ENCODE peak calls at places on chromosomes 7 and 10, in five cellular contexts. One of them, this sample, is unnamed. For H3K36me3, the result is how much of the 10 kb centered on the place peaks cover.

GRCh38 chr7:47453093-47454056 is 128.5 kb downstream of the TNS3 start:
- DNase-seq in brain microvascular endothelial cell: peak
- DNase-seq in aorta: peak
- DNase-seq in small intestine: peak
- DNase-seq in body of pancreas: peak
- DNase-seq in this sample: peak

GRCh38 chr10:66259836-66260235 is 666.0 kb upstream of the LRRTM3 start:
- DNase-seq in brain microvascular endothelial cell: no peak
- DNase-seq in body of pancreas: no peak
- DNase-seq in small intestine: no peak
- DNase-seq in aorta: no peak
- DNase-seq in this sample: no peak

GRCh38 chr7:1156782-1157535 is 3.0 kb downstream of the ZFAND2A start:
- DNase-seq in small intestine: peak
- DNase-seq in brain microvascular endothelial cell: peak
- DNase-seq in body of pancreas: peak
- DNase-seq in aorta: no peak
- DNase-seq in this sample: no peak

GRCh38 chr7:921581-922333 is 32.7 kb downstream of the ADAP1 start:
- DNase-seq in small intestine: peak
- DNase-seq in brain microvascular endothelial cell: no peak
- DNase-seq in body of pancreas: peak
- DNase-seq in aorta: peak
- DNase-seq in this sample: peak

GRCh38 chr10:55220975-55221374 is 419.9 kb upstream of the PCDH15 start:
- DNase-seq in small intestine: no peak
- DNase-seq in brain microvascular endothelial cell: no peak
- DNase-seq in body of pancreas: no peak
- DNase-seq in aorta: no peak
- DNase-seq in this sample: no peak

GRCh38 chr7:91772100-91772794 is 108.3 kb downstream of the MTERF1 start:
- DNase-seq in body of pancreas: no peak
- DNase-seq in aorta: no peak
- DNase-seq in brain microvascular endothelial cell: peak
- DNase-seq in small intestine: peak
- DNase-seq in this sample: no peak

GRCh38 chr7:157502701-157503111 is 165.9 kb downstream of the DNAJB6 start:
- DNase-seq in brain microvascular endothelial cell: peak
- DNase-seq in small intestine: peak
- DNase-seq in body of pancreas: peak
- DNase-seq in aorta: no peak
- DNase-seq in this sample: no peak

GRCh38 chr10:63921932-63922713 is 400.9 kb downstream of the REEP3 start:
- DNase-seq in aorta: no peak
- DNase-seq in brain microvascular endothelial cell: no peak
- DNase-seq in small intestine: no peak
- DNase-seq in body of pancreas: no peak
- DNase-seq in this sample: no peak

GRCh38 chr10:106560925-106561640 is 603.4 kb downstream of the SORCS1 start:
- DNase-seq in aorta: no peak
- DNase-seq in small intestine: no peak
- DNase-seq in body of pancreas: no peak
- DNase-seq in brain microvascular endothelial cell: peak
- DNase-seq in this sample: no peak

GRCh38 chr7:24842449-24843241 is 85.4 kb upstream of the GSDME start:
- DNase-seq in brain microvascular endothelial cell: no peak
- DNase-seq in body of pancreas: no peak
- DNase-seq in small intestine: no peak
- DNase-seq in aorta: no peak
- DNase-seq in this sample: no peak

GRCh38 chr10:77253037-77253436 is 384.6 kb downstream of the KCNMA1 start:
- DNase-seq in body of pancreas: no peak
- DNase-seq in aorta: no peak
- DNase-seq in brain microvascular endothelial cell: no peak
- DNase-seq in small intestine: no peak
- DNase-seq in this sample: no peak

GRCh38 chr10:2043379-2043778 is 306.1 kb upstream of the ADARB2 start:
- DNase-seq in small intestine: no peak
- DNase-seq in body of pancreas: no peak
- DNase-seq in aorta: no peak
- DNase-seq in brain microvascular endothelial cell: no peak
- DNase-seq in this sample: no peak

GRCh38 chr10:47104101-47104707 is 193.0 kb downstream of the PTPN20 start:
- DNase-seq in body of pancreas: no peak
- DNase-seq in brain microvascular endothelial cell: no peak
- DNase-seq in aorta: no peak
- DNase-seq in small intestine: no peak
- DNase-seq in this sample: no peak

GRCh38 chr7:106865130-106866115 is at the start of gene PIK3CG:
- DNase-seq in brain microvascular endothelial cell: no peak
- DNase-seq in aorta: no peak
- DNase-seq in body of pancreas: no peak
- DNase-seq in small intestine: peak
- DNase-seq in this sample: no peak

GRCh38 chr10:98267894-98268693 is at the start of gene LOXL4:
- DNase-seq in brain microvascular endothelial cell: no peak
- DNase-seq in aorta: no peak
- DNase-seq in body of pancreas: no peak
- DNase-seq in small intestine: no peak
- DNase-seq in this sample: no peak

GRCh38 chr10:11488126-11488525 is 123.3 kb downstream of the USP6NL start:
- DNase-seq in body of pancreas: no peak
- DNase-seq in small intestine: no peak
- DNase-seq in aorta: no peak
- DNase-seq in brain microvascular endothelial cell: no peak
- DNase-seq in this sample: no peak

GRCh38 chr7:28382146-28382545 is 30.2 kb upstream of the CREB5 start:
- DNase-seq in aorta: no peak
- DNase-seq in brain microvascular endothelial cell: no peak
- DNase-seq in small intestine: no peak
- DNase-seq in body of pancreas: no peak
- DNase-seq in this sample: no peak

GRCh38 chr10:46560381-46560780 is 3.9 kb upstream of the GPRIN2 start:
- DNase-seq in brain microvascular endothelial cell: no peak
- DNase-seq in body of pancreas: no peak
- DNase-seq in aorta: peak
- DNase-seq in small intestine: no peak
- DNase-seq in this sample: peak

GRCh38 chr10:124058346-124059003 is 34.9 kb downstream of the CHST15 start:
- DNase-seq in body of pancreas: no peak
- DNase-seq in brain microvascular endothelial cell: no peak
- DNase-seq in aorta: no peak
- DNase-seq in small intestine: no peak
- DNase-seq in this sample: no peak

GRCh38 chr7:30659312-30659711 is 22.9 kb downstream of the CRHR2 start:
- DNase-seq in aorta: peak
- DNase-seq in body of pancreas: no peak
- DNase-seq in brain microvascular endothelial cell: no peak
- DNase-seq in small intestine: no peak
- DNase-seq in this sample: no peak

GRCh38 chr10:132313305-132313704 is 5.6 kb upstream of the STK32C start:
- DNase-seq in brain microvascular endothelial cell: no peak
- DNase-seq in body of pancreas: no peak
- DNase-seq in small intestine: no peak
- DNase-seq in aorta: no peak
- DNase-seq in this sample: no peak

GRCh38 chr7:141393056-141393455 is 158.2 kb upstream of the AGK start:
- DNase-seq in aorta: no peak
- DNase-seq in body of pancreas: no peak
- DNase-seq in brain microvascular endothelial cell: no peak
- DNase-seq in small intestine: no peak
- DNase-seq in this sample: no peak

GRCh38 chr10:7054915-7055314 is 355.9 kb downstream of the SFMBT2 start:
- DNase-seq in body of pancreas: no peak
- DNase-seq in aorta: no peak
- DNase-seq in brain microvascular endothelial cell: peak
- DNase-seq in small intestine: no peak
- DNase-seq in this sample: no peak

GRCh38 chr10:86979977-86980448 is 11.7 kb downstream of the ADIRF start:
- DNase-seq in small intestine: peak
- DNase-seq in body of pancreas: no peak
- DNase-seq in aorta: no peak
- DNase-seq in brain microvascular endothelial cell: no peak
- DNase-seq in this sample: no peak

GRCh38 chr10:127904311-127904710 is 2.6 kb upstream of the PTPRE start:
- DNase-seq in aorta: no peak
- DNase-seq in brain microvascular endothelial cell: no peak
- DNase-seq in body of pancreas: no peak
- DNase-seq in small intestine: no peak
- DNase-seq in this sample: no peak

DNA sequence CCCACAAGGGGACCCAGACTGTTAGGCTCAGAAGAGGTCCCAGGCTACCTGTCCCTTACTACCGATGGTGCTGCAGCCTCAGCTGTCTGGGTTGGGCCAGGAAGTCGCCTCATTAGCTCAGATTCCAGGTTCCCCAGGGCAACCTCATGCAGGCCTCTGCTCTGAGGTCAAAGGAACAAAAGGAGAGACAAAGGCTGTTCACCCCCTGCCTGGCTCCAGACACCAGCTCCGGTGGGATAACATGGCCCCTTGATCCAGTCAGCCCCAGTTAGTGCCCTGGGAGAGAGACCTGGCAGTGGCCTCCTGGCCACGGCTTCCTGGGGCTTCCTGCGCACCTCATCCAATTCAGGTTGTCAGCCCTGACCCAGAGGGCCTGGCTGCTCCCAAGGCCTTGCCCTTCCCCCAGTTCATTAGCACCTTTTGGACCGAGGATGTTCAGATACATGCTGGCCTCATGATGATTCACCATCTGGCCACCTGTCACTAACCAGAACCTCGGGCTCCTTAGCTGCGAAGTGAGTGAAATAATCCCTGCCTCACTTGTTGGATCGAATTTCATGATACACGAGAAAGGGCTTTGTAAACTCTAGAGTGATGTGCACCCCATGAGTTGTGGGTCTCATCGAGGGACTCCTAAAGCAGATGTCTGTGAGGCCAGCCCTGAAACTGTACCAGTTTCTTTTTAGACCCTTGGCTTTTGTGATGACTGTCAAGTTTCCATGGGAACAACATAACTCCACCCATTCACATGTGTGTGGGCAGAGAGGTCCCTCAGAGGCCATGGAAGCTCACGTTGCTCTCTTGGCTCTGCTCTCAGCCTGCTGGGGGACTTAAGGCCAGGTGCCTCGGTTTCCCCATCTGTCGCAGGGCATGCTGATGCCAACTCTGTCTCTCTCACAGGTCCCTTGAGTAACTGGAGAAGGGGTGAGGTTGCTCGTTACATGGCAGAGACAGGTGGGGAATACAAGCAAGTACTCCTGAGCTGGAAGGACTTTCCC is 79.5 kb upstream of the PCBD1 start:
- DNase-seq in small intestine: no peak
- DNase-seq in brain microvascular endothelial cell: peak
- DNase-seq in aorta: no peak
- DNase-seq in body of pancreas: no peak
- DNase-seq in this sample: no peak
- H3K27ac ChIP-seq in small intestine: no peak
- H3K27ac ChIP-seq in brain microvascular endothelial cell: no peak
- H3K27ac ChIP-seq in aorta: no peak
- H3K27ac ChIP-seq in body of pancreas: no peak
- H3K27ac ChIP-seq in this sample: no peak

DNA sequence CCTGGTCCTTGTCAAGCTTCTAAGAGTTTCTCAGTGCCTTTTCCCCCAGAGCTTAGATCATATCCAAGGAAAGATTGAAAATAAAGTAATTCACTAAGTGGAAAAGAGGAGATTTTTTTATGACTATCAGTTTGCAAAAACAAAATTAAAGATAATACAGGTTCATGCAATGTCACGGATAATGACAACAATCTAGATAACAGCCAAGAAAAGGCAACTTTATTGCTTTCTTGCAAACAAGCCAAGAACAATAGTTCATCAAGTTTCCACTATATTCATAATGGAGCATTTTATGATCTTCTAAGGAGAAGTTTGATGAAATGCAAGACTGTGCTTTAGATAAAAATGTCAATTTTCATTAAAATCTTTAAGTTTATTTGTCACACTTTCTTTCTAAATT is 53.9 kb upstream of the NRP1 start:
- DNase-seq in brain microvascular endothelial cell: no peak
- DNase-seq in body of pancreas: no peak
- DNase-seq in small intestine: no peak
- DNase-seq in aorta: no peak
- DNase-seq in this sample: no peak
- H3K36me3 ChIP-seq in brain microvascular endothelial cell: under half
- H3K36me3 ChIP-seq in body of pancreas: under half
- H3K36me3 ChIP-seq in small intestine: under half
- H3K36me3 ChIP-seq in aorta: under half
- H3K36me3 ChIP-seq in this sample: under half

GRCh38 chr10:102546606-102547310 is 43.0 kb downstream of the SUFU start:
- DNase-seq in brain microvascular endothelial cell: peak
- DNase-seq in body of pancreas: no peak
- DNase-seq in small intestine: no peak
- DNase-seq in aorta: no peak
- DNase-seq in this sample: no peak
- H3K27ac ChIP-seq in brain microvascular endothelial cell: no peak
- H3K27ac ChIP-seq in body of pancreas: no peak
- H3K27ac ChIP-seq in small intestine: no peak
- H3K27ac ChIP-seq in aorta: no peak
- H3K27ac ChIP-seq in this sample: no peak

GRCh38 chr10:824946-825345 is 106.6 kb downstream of the LARP4B start:
- DNase-seq in body of pancreas: no peak
- DNase-seq in aorta: no peak
- DNase-seq in brain microvascular endothelial cell: no peak
- DNase-seq in small intestine: peak
- DNase-seq in this sample: no peak
- H3K36me3 ChIP-seq in body of pancreas: under half
- H3K36me3 ChIP-seq in aorta: under half
- H3K36me3 ChIP-seq in brain microvascular endothelial cell: half or more
- H3K36me3 ChIP-seq in small intestine: under half
- H3K36me3 ChIP-seq in this sample: half or more

DNA sequence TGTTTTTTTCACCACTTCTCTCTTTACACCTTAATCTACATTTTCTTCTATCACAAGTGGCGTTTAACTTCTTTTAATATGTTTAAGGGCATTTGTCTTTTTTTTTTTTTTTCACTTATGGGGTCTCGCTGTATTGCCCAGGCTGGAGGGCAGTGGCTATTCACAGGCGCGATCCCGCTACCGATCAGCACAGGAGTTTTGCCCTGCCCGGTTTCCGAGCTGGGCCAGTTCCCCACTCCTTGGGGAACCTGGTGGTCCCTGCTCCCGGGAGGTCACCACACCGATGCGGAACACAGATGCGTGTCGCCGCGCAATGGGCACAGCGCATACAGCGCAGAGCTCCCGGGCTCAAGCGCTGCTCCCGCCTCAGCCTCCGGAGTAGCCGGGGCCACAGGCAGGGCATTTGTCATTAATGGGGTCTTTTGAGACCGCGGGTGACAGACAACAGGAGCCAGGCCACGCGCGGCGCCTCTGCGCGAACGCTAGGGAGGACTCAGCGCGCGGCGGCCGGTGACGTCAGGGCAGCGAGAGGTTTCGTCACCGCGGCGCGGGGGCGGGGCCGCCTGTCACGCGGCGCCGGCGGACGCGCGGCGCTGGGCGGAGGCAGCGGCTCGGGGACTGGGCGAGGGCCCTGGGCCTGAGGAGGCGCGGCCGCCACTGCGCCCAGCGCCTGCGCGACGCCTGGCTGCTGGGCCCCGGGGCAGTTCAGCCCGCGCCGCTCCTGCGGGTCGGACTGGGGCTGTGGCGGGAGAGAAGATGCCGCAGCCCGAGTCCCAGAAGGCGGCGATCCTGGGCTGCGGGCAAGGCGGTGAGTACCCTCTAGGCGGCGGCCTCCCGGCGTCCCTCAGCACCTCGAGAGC is at the start of gene GALNT11:
- DNase-seq in brain microvascular endothelial cell: peak
- DNase-seq in aorta: peak
- DNase-seq in small intestine: peak
- DNase-seq in body of pancreas: peak
- DNase-seq in this sample: peak
- H3K27ac ChIP-seq in brain microvascular endothelial cell: peak
- H3K27ac ChIP-seq in aorta: no peak
- H3K27ac ChIP-seq in small intestine: peak
- H3K27ac ChIP-seq in body of pancreas: peak
- H3K27ac ChIP-seq in this sample: peak

This sample was measured in lower lobe of right lung.